ENCODE peak calls at places on chromosomes 13 and 19, in ten cellular contexts. W is activated CD4-positive, alpha-beta T cell treated with anti-CD3 and anti-CD28 coated beads for 24 hours; S is A549; I is CD8-positive, alpha-beta memory T cell; E is H54; Y is ascending aorta; H is heart right ventricle; X is skeletal muscle cell; B is AG04450; L is dorsolateral prefrontal cortex. C is an unnamed sample.

GRCh38 chr13:22061371-22061805 is 390.5 kb downstream of the FGF9 start:
- DNase-seq in W (peak; percentile 50), S (no peak), I (peak; percentile 59), E (no peak), Y (no peak), H (no peak), X (no peak), B (no peak), L (no peak), C (no peak)

GRCh38 chr19:2455481-2456300 is 1.1 kb downstream of the LMNB2 start:
- DNase-seq in W (no peak), S (no peak), I (peak; percentile 28), E (peak; percentile 80), Y (no peak), H (peak; percentile 39), X (no peak), B (no peak), L (no peak), C (no peak)

GRCh38 chr19:4980838-4981680 is 12.1 kb downstream of the KDM4B start:
- DNase-seq in W (no peak), S (no peak), I (no peak), E (no peak), Y (no peak), H (no peak), X (no peak), B (no peak), L (no peak), C (no peak)

GRCh38 chr13:66556306-66556705 is 673.8 kb downstream of the PCDH9 start:
- DNase-seq in W (no peak), S (no peak), I (no peak), E (no peak), Y (no peak), H (no peak), X (no peak), B (no peak), L (no peak), C (no peak)

GRCh38 chr13:40060318-40061007 is 405.0 kb downstream of the COG6 start:
- DNase-seq in W (peak; percentile 23), S (no peak), I (no peak), E (no peak), Y (peak; percentile 86), H (peak; percentile 22), X (peak; percentile 63), B (no peak), L (no peak), C (peak; percentile 91)

GRCh38 chr13:99124695-99125334 is 75.8 kb upstream of the UBAC2 start:
- DNase-seq in W (no peak), S (peak; percentile 40), I (no peak), E (peak; percentile 82), Y (no peak), H (no peak), X (peak; percentile 43), B (no peak), L (no peak), C (peak; percentile 56)

GRCh38 chr13:49497272-49497671 is 1.5 kb downstream of the PHF11 start:
- DNase-seq in W (no peak), S (no peak), I (no peak), E (no peak), Y (no peak), H (no peak), X (no peak), B (no peak), L (no peak), C (no peak)

GRCh38 chr13:112370311-112370710 is 5.8 kb upstream of the SPACA7 start:
- DNase-seq in W (no peak), S (no peak), I (no peak), E (no peak), Y (no peak), H (no peak), X (no peak), B (no peak), L (no peak), C (no peak)

GRCh38 chr13:74683411-74683810 is 549.2 kb upstream of the KLF12 start:
- DNase-seq in W (no peak), S (no peak), I (no peak), E (no peak), Y (no peak), H (no peak), X (no peak), B (no peak), L (no peak), C (no peak)

GRCh38 chr19:395467-395866 is 13.5 kb downstream of the C2CD4C start:
- DNase-seq in W (no peak), S (no peak), I (no peak), E (no peak), Y (no peak), H (no peak), X (no peak), B (no peak), L (no peak), C (no peak)

GRCh38 chr13:39130298-39130697 is 92.0 kb downstream of the NHLRC3 start:
- DNase-seq in W (no peak), S (no peak), I (no peak), E (no peak), Y (no peak), H (no peak), X (no peak), B (no peak), L (no peak), C (no peak)

GRCh38 chr13:43905435-43906031 is 25.8 kb downstream of the LACC1 start:
- DNase-seq in W (peak; percentile 24), S (peak; percentile 59), I (peak; percentile 46), E (no peak), Y (no peak), H (no peak), X (no peak), B (peak; percentile 48), L (no peak), C (peak; percentile 55)

GRCh38 chr13:97884707-97885468 is 68.6 kb upstream of the IPO5 start:
- DNase-seq in W (no peak), S (no peak), I (no peak), E (no peak), Y (no peak), H (no peak), X (no peak), B (no peak), L (no peak), C (no peak)

GRCh38 chr13:32783067-32783466 is 196.8 kb downstream of the PDS5B start:
- DNase-seq in W (no peak), S (no peak), I (peak; percentile 17), E (no peak), Y (no peak), H (no peak), X (peak; percentile 7), B (no peak), L (no peak), C (no peak)

GRCh38 chr19:38917516-38917915 is 5.5 kb upstream of the CCER2 start:
- DNase-seq in W (no peak), S (no peak), I (no peak), E (no peak), Y (no peak), H (no peak), X (no peak), B (no peak), L (no peak), C (no peak)

GRCh38 chr19:29517946-29518345 is 7.8 kb upstream of the VSTM2B start:
- DNase-seq in W (no peak), S (no peak), I (no peak), E (no peak), Y (no peak), H (no peak), X (no peak), B (no peak), L (no peak), C (no peak)

GRCh38 chr13:105363747-105364177 is 1171.7 kb downstream of the EFNB2 start:
- DNase-seq in W (no peak), S (no peak), I (no peak), E (no peak), Y (no peak), H (no peak), X (no peak), B (no peak), L (no peak), C (no peak)

GRCh38 chr19:18762125-18763023 is 28.7 kb downstream of the COMP start:
- DNase-seq in W (no peak), S (no peak), I (no peak), E (no peak), Y (peak; percentile 72), H (peak; percentile 69), X (no peak), B (no peak), L (no peak), C (no peak)

GRCh38 chr13:29977721-29978120 is 127.3 kb upstream of the UBL3 start:
- DNase-seq in W (no peak), S (no peak), I (no peak), E (no peak), Y (no peak), H (no peak), X (no peak), B (no peak), L (no peak), C (no peak)

GRCh38 chr13:113428871-113429607 is 24.2 kb downstream of the ADPRHL1 start:
- DNase-seq in W (no peak), S (no peak), I (no peak), E (no peak), Y (no peak), H (no peak), X (no peak), B (no peak), L (no peak), C (no peak)

GRCh38 chr19:10636304-10636972 is 11.1 kb downstream of the SLC44A2 start:
- DNase-seq in W (no peak), S (no peak), I (no peak), E (no peak), Y (no peak), H (no peak), X (no peak), B (no peak), L (no peak), C (no peak)

GRCh38 chr19:33197591-33198000 is 3.5 kb downstream of the LRP3 start:
- DNase-seq in W (no peak), S (no peak), I (no peak), E (no peak), Y (no peak), H (no peak), X (no peak), B (no peak), L (no peak), C (no peak)

GRCh38 chr19:57961785-57962184 is 12.5 kb downstream of the C19orf18 start:
- DNase-seq in W (no peak), S (no peak), I (no peak), E (no peak), Y (no peak), H (no peak), X (no peak), B (no peak), L (no peak), C (no peak)

GRCh38 chr19:18109363-18109730 is 11.8 kb downstream of the MAST3 start:
- DNase-seq in W (no peak), S (no peak), I (no peak), E (no peak), Y (no peak), H (no peak), X (no peak), B (no peak), L (no peak), C (no peak)

GRCh38 chr19:13207237-13208130 is 57.3 kb downstream of the IER2 start:
- DNase-seq in W (no peak), S (no peak), I (no peak), E (no peak), Y (no peak), H (peak; percentile 56), X (no peak), B (no peak), L (no peak), C (no peak)

GRCh38 chr19:51018745-51019543 is 565 bp downstream of the KLK10 start:
- DNase-seq in W (no peak), S (no peak), I (no peak), E (no peak), Y (no peak), H (peak; percentile 39), X (no peak), B (no peak), L (no peak), C (no peak)

GRCh38 chr13:102195566-102196462 is 206.0 kb downstream of the FGF14 start:
- DNase-seq in W (no peak), S (no peak), I (no peak), E (no peak), Y (no peak), H (no peak), X (no peak), B (no peak), L (no peak), C (peak; percentile 14)

GRCh38 chr13:112869202-112870061 is 99.6 kb upstream of the MCF2L start:
- DNase-seq in W (no peak), S (no peak), I (no peak), E (no peak), Y (peak; percentile 49), H (no peak), X (peak; percentile 15), B (no peak), L (no peak), C (no peak)